ENCODE peak calls at places on chromosomes 3 and 15, in four cellular contexts. One of them, this sample, is unnamed. For H3K4me1 and H3K27me3, the result is how much of the 10 kb centered on the place peaks cover.

GRCh38 chr3:47961815-47962606 is 54.2 kb downstream of the MAP4 start:
- DNase-seq in CD8-positive, alpha-beta memory T cell: no peak
- DNase-seq in psoas muscle: no peak
- DNase-seq in CD8-positive, alpha-beta T cell: peak
- DNase-seq in this sample: no peak

GRCh38 chr3:149800693-149801092 is 8.3 kb upstream of the ANKUB1 start:
- DNase-seq in CD8-positive, alpha-beta memory T cell: no peak
- DNase-seq in psoas muscle: no peak
- DNase-seq in CD8-positive, alpha-beta T cell: no peak
- DNase-seq in this sample: no peak

GRCh38 chr3:65625310-65625709 is 413.4 kb downstream of the MAGI1 start:
- DNase-seq in CD8-positive, alpha-beta memory T cell: no peak
- DNase-seq in psoas muscle: no peak
- DNase-seq in CD8-positive, alpha-beta T cell: no peak
- DNase-seq in this sample: no peak

GRCh38 chr3:123475786-123476185 is 26.9 kb upstream of the ADCY5 start:
- DNase-seq in CD8-positive, alpha-beta memory T cell: no peak
- DNase-seq in psoas muscle: no peak
- DNase-seq in CD8-positive, alpha-beta T cell: no peak
- DNase-seq in this sample: no peak

GRCh38 chr15:63395730-63396545 is 14.3 kb upstream of the CA12 start:
- DNase-seq in CD8-positive, alpha-beta memory T cell: no peak
- DNase-seq in psoas muscle: no peak
- DNase-seq in CD8-positive, alpha-beta T cell: no peak
- DNase-seq in this sample: no peak

GRCh38 chr15:62878070-62878469 is 164.5 kb upstream of the TPM1 start:
- DNase-seq in CD8-positive, alpha-beta memory T cell: no peak
- DNase-seq in psoas muscle: no peak
- DNase-seq in CD8-positive, alpha-beta T cell: no peak
- DNase-seq in this sample: no peak

GRCh38 chr3:59261009-59261408 is 211.2 kb upstream of the CFAP20DC start:
- DNase-seq in CD8-positive, alpha-beta memory T cell: no peak
- DNase-seq in psoas muscle: no peak
- DNase-seq in CD8-positive, alpha-beta T cell: no peak
- DNase-seq in this sample: no peak

GRCh38 chr15:71295242-71296031 is 180.2 kb downstream of the THSD4 start:
- DNase-seq in CD8-positive, alpha-beta memory T cell: no peak
- DNase-seq in psoas muscle: no peak
- DNase-seq in CD8-positive, alpha-beta T cell: no peak
- DNase-seq in this sample: peak

GRCh38 chr3:142115927-142116668 is 33.2 kb downstream of the TFDP2 start:
- DNase-seq in CD8-positive, alpha-beta memory T cell: no peak
- DNase-seq in psoas muscle: no peak
- DNase-seq in CD8-positive, alpha-beta T cell: no peak
- DNase-seq in this sample: no peak

GRCh38 chr15:80581976-80582375 is 113.1 kb upstream of the ABHD17C start:
- DNase-seq in CD8-positive, alpha-beta memory T cell: no peak
- DNase-seq in psoas muscle: no peak
- DNase-seq in CD8-positive, alpha-beta T cell: no peak
- DNase-seq in this sample: no peak

GRCh38 chr3:83438177-83438576 is 1520.6 kb upstream of the CADM2 start:
- DNase-seq in CD8-positive, alpha-beta memory T cell: no peak
- DNase-seq in psoas muscle: no peak
- DNase-seq in CD8-positive, alpha-beta T cell: no peak
- DNase-seq in this sample: no peak

GRCh38 chr3:46238386-46238785 is 3.9 kb upstream of the CCR3 start:
- DNase-seq in CD8-positive, alpha-beta memory T cell: no peak
- DNase-seq in psoas muscle: no peak
- DNase-seq in CD8-positive, alpha-beta T cell: no peak
- DNase-seq in this sample: no peak

GRCh38 chr15:28033443-28033842 is 65.7 kb downstream of the OCA2 start:
- DNase-seq in CD8-positive, alpha-beta memory T cell: no peak
- DNase-seq in psoas muscle: no peak
- DNase-seq in CD8-positive, alpha-beta T cell: no peak
- DNase-seq in this sample: peak

GRCh38 chr3:141333796-141334626 is 34.3 kb upstream of the ZBTB38 start:
- DNase-seq in CD8-positive, alpha-beta memory T cell: no peak
- DNase-seq in psoas muscle: no peak
- DNase-seq in CD8-positive, alpha-beta T cell: no peak
- DNase-seq in this sample: no peak

GRCh38 chr3:52854013-52854412 is 19.2 kb upstream of the MUSTN1 start:
- DNase-seq in CD8-positive, alpha-beta memory T cell: no peak
- DNase-seq in psoas muscle: no peak
- DNase-seq in CD8-positive, alpha-beta T cell: no peak
- DNase-seq in this sample: no peak

GRCh38 chr15:39357478-39358268 is 223.2 kb upstream of the THBS1 start:
- DNase-seq in CD8-positive, alpha-beta memory T cell: no peak
- DNase-seq in psoas muscle: no peak
- DNase-seq in CD8-positive, alpha-beta T cell: no peak
- DNase-seq in this sample: no peak

GRCh38 chr3:113053169-113053568 is 62.4 kb downstream of the GTPBP8 start:
- DNase-seq in CD8-positive, alpha-beta memory T cell: no peak
- DNase-seq in psoas muscle: no peak
- DNase-seq in CD8-positive, alpha-beta T cell: no peak
- DNase-seq in this sample: no peak

GRCh38 chr3:107421170-107421792 is 44.0 kb downstream of the CCDC54 start:
- DNase-seq in CD8-positive, alpha-beta memory T cell: no peak
- DNase-seq in psoas muscle: no peak
- DNase-seq in CD8-positive, alpha-beta T cell: no peak
- DNase-seq in this sample: no peak

GRCh38 chr15:59687831-59688230 is 1.3 kb downstream of the BNIP2 start:
- DNase-seq in CD8-positive, alpha-beta memory T cell: no peak
- DNase-seq in psoas muscle: no peak
- DNase-seq in CD8-positive, alpha-beta T cell: no peak
- DNase-seq in this sample: no peak

GRCh38 chr15:89664951-89665350 is 9.7 kb upstream of the KIF7 start:
- DNase-seq in CD8-positive, alpha-beta memory T cell: no peak
- DNase-seq in psoas muscle: no peak
- DNase-seq in CD8-positive, alpha-beta T cell: no peak
- DNase-seq in this sample: no peak

GRCh38 chr3:71659758-71660666 is 65.2 kb downstream of the EIF4E3 start:
- DNase-seq in CD8-positive, alpha-beta memory T cell: no peak
- DNase-seq in psoas muscle: no peak
- DNase-seq in CD8-positive, alpha-beta T cell: no peak
- DNase-seq in this sample: no peak

GRCh38 chr3:64152100-64152499 is 73.2 kb downstream of the PRICKLE2 start:
- DNase-seq in CD8-positive, alpha-beta memory T cell: no peak
- DNase-seq in psoas muscle: no peak
- DNase-seq in CD8-positive, alpha-beta T cell: no peak
- DNase-seq in this sample: peak

DNA sequence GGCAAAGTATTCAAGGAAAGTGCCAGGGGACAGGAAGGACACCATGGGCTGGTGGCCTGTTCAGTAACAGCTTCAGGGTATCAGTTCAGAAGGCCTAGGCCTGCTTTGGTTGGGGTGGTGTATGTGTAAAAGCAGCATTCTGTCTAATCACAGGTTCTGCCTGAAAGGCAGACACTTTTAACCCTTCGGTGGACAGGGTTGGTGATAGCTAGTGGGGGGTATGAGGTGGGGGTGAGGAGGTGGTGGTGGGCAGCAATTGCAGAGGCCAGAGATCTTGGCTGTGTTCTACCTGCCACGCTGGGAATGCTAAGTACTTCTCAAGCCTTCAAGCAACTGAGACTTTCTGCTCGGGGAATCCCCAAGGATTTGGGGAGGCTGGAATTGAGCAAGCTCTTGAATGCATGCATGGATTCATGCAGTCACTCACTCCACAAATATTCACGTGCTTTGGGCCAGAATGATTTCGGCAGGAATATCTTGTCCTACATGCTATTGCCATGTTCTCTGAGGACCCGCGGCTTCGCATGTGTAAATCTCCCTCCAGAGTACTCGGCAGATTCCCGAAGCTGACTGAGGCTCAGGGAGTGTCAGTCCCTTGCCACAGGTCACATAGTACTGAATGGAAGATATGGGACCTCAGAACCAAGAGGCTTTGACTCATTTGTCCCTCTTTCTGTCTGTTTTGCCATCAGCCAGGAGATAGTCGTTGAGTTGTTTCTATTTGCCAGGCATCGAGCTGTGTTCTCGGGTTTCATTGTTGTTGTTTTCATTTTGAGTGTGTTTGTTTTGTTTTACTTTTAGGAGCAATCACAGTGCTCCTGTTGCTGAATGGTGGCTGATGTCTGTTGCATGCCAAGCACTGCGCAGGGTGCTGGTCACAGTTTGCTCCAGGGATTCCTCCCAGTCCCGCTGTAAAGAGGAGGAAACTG is 65.5 kb downstream of the SMAD3 start:
- DNase-seq in CD8-positive, alpha-beta memory T cell: no peak
- DNase-seq in psoas muscle: peak
- DNase-seq in CD8-positive, alpha-beta T cell: no peak
- DNase-seq in this sample: no peak
- H3K4me1 ChIP-seq in CD8-positive, alpha-beta memory T cell: half or more
- H3K4me1 ChIP-seq in psoas muscle: half or more
- H3K4me1 ChIP-seq in CD8-positive, alpha-beta T cell: under half
- H3K4me1 ChIP-seq in this sample: under half

DNA sequence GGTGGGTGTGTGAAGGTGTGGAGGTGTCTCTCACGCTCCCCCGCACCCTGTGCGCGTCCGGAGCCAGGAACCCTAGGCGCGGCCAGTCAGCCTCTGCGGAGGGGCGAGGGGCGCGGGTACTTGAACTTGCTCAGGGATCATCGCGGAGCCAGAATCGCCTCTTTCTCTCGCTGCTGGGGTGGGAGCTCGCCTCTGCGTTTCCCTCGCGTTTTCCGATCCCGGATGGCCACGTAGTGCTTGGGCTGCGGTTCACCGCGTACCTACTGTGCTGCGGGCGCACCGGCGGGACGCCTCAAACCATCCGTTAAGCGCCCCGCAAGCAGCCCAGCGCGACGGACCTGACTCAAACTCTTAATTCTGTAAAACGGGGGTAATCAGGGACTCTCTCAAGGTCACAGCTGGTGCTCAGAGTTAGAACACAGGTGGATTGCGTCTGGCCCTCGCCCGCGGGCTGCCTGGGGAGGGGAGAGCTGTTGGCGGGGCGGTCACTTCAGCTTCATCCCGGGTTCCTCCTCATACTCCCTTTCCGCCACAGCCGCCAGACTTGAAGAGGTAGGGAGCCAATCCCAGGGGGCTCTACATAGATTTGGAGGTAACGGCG is 686 bp downstream of the MYRIP start:
- DNase-seq in CD8-positive, alpha-beta memory T cell: no peak
- DNase-seq in psoas muscle: no peak
- DNase-seq in CD8-positive, alpha-beta T cell: no peak
- DNase-seq in this sample: no peak
- H3K27me3 ChIP-seq in CD8-positive, alpha-beta memory T cell: under half
- H3K27me3 ChIP-seq in psoas muscle: under half
- H3K27me3 ChIP-seq in CD8-positive, alpha-beta T cell: under half
- H3K27me3 ChIP-seq in this sample: under half

GRCh38 chr3:9820944-9821343 is 10.9 kb downstream of the TTLL3 start:
- DNase-seq in CD8-positive, alpha-beta memory T cell: no peak
- DNase-seq in psoas muscle: no peak
- DNase-seq in CD8-positive, alpha-beta T cell: no peak
- DNase-seq in this sample: no peak
- H3K4me1 ChIP-seq in CD8-positive, alpha-beta memory T cell: under half
- H3K4me1 ChIP-seq in psoas muscle: under half
- H3K4me1 ChIP-seq in CD8-positive, alpha-beta T cell: under half
- H3K4me1 ChIP-seq in this sample: under half

GRCh38 chr3:138433892-138434275 is 532 bp upstream of the ESYT3 start:
- DNase-seq in CD8-positive, alpha-beta memory T cell: no peak
- DNase-seq in psoas muscle: no peak
- DNase-seq in CD8-positive, alpha-beta T cell: no peak
- DNase-seq in this sample: no peak

GRCh38 chr3:138437281-138437680 is 2.9 kb downstream of the ESYT3 start:
- DNase-seq in CD8-positive, alpha-beta memory T cell: no peak
- DNase-seq in psoas muscle: no peak
- DNase-seq in CD8-positive, alpha-beta T cell: no peak
- DNase-seq in this sample: no peak

GRCh38 chr3:138434276-138434874 is at the start of gene ESYT3:
- DNase-seq in CD8-positive, alpha-beta memory T cell: no peak
- DNase-seq in psoas muscle: peak
- DNase-seq in CD8-positive, alpha-beta T cell: no peak
- DNase-seq in this sample: peak

GRCh38 chr3:138434875-138435772 is 708 bp downstream of the ESYT3 start:
- DNase-seq in CD8-positive, alpha-beta memory T cell: no peak
- DNase-seq in psoas muscle: no peak
- DNase-seq in CD8-positive, alpha-beta T cell: no peak
- DNase-seq in this sample: no peak

DNA sequence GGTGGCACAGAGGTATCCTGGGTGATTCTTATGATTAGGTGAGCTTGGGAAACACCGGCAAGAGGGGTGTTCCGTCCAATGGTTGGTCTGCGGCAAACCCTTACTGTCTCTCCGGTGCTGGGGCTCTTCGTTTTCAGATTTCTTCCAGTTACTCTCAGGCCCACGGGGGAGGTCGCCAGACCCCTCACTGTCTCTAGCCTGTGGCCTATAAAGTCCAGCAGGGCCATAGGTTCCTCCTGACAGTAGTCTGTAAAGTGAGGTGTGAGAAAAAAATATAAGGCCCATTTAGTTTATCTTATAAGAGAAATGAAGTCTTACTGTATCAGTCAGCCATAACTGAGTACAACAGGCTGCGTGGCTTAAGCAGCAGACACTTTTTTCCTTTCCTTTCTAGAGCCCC is 1.4 kb downstream of the ESYT3 start:
- DNase-seq in CD8-positive, alpha-beta memory T cell: no peak
- DNase-seq in psoas muscle: no peak
- DNase-seq in CD8-positive, alpha-beta T cell: no peak
- DNase-seq in this sample: no peak
- H3K27me3 ChIP-seq in CD8-positive, alpha-beta memory T cell: under half
- H3K27me3 ChIP-seq in psoas muscle: under half
- H3K27me3 ChIP-seq in CD8-positive, alpha-beta T cell: under half
- H3K27me3 ChIP-seq in this sample: under half

GRCh38 chr15:101203029-101203428 is 48.8 kb downstream of the CHSY1 start:
- DNase-seq in CD8-positive, alpha-beta memory T cell: no peak
- DNase-seq in psoas muscle: no peak
- DNase-seq in CD8-positive, alpha-beta T cell: no peak
- DNase-seq in this sample: no peak

GRCh38 chr15:101204744-101205535 is 46.9 kb downstream of the CHSY1 start:
- DNase-seq in CD8-positive, alpha-beta memory T cell: no peak
- DNase-seq in psoas muscle: no peak
- DNase-seq in CD8-positive, alpha-beta T cell: no peak
- DNase-seq in this sample: no peak

GRCh38 chr15:101201411-101202174 is 50.3 kb downstream of the CHSY1 start:
- DNase-seq in CD8-positive, alpha-beta memory T cell: no peak
- DNase-seq in psoas muscle: peak
- DNase-seq in CD8-positive, alpha-beta T cell: no peak
- DNase-seq in this sample: peak

GRCh38 chr15:101206173-101206572 is 45.7 kb downstream of the CHSY1 start:
- DNase-seq in CD8-positive, alpha-beta memory T cell: peak
- DNase-seq in psoas muscle: no peak
- DNase-seq in CD8-positive, alpha-beta T cell: no peak
- DNase-seq in this sample: no peak

DNA sequence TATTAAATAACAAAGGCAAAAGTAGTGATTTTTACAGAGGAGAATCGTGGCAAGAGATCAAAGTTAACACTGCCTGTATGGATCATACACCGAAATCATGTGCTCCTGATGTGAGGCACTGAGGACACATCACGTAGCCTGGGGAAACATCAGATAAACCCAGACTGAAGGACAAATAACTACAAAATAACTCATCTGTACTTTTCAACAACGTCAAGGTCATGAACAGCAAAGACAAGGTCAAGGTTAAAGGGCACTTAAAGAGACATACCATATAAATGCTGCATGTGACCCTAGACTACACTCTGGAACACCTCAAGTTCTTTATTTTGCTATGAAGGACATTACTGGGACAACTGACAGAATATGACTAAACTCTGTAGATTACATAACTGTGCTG is 48.2 kb downstream of the CHSY1 start:
- DNase-seq in CD8-positive, alpha-beta memory T cell: no peak
- DNase-seq in psoas muscle: no peak
- DNase-seq in CD8-positive, alpha-beta T cell: no peak
- DNase-seq in this sample: no peak
- H3K4me1 ChIP-seq in CD8-positive, alpha-beta memory T cell: half or more
- H3K4me1 ChIP-seq in psoas muscle: under half
- H3K4me1 ChIP-seq in CD8-positive, alpha-beta T cell: half or more
- H3K4me1 ChIP-seq in this sample: under half

This sample was measured in lung.